ENCODE peak calls at places on chromosome 7, in nine cellular contexts. D is stomach; Z is fibroblast of the aortic adventitia; S is mucosa of descending colon; O is GM18507; G is effector memory CD8-positive, alpha-beta T cell; Q is adrenal gland; Y is foreskin fibroblast; W is A549. P is an unnamed sample.

GRCh38 chr7:35728412-35729060 is 33.6 kb upstream of the HERPUD2 start:
- DNase-seq in D (no peak), Z (peak), S (no peak), O (no peak), G (no peak), Q (no peak), Y (no peak), W (no peak), P (no peak)

GRCh38 chr7:128697301-128697905 is 25.3 kb downstream of the GARIN1A start:
- DNase-seq in D (peak), Z (peak), S (peak), O (peak), G (peak), Q (peak), Y (peak), W (peak), P (peak)

GRCh38 chr7:38374507-38374906 is 101.1 kb upstream of the TARP start:
- DNase-seq in D (no peak), Z (peak), S (no peak), O (peak), G (peak), Q (peak), Y (peak), W (peak), P (no peak)

GRCh38 chr7:83476501-83476900 is 172.4 kb downstream of the SEMA3E start:
- DNase-seq in D (no peak), Z (no peak), S (no peak), O (no peak), G (no peak), Q (no peak), Y (no peak), W (no peak), P (no peak)

GRCh38 chr7:140526214-140526613 is 46.9 kb upstream of the MKRN1 start:
- DNase-seq in D (no peak), Z (no peak), S (peak), O (no peak), G (no peak), Q (no peak), Y (no peak), W (no peak), P (no peak)

GRCh38 chr7:156816943-156817572 is 75.9 kb downstream of the LMBR1 start:
- DNase-seq in D (no peak), Z (peak), S (no peak), O (no peak), G (no peak), Q (no peak), Y (peak), W (peak), P (no peak)

GRCh38 chr7:39554583-39555140 is 11.5 kb upstream of the YAE1 start:
- DNase-seq in D (no peak), Z (peak), S (no peak), O (no peak), G (no peak), Q (no peak), Y (peak), W (no peak), P (no peak)

GRCh38 chr7:150955519-150956394 is 22.4 kb downstream of the KCNH2 start:
- DNase-seq in D (no peak), Z (no peak), S (peak), O (no peak), G (no peak), Q (peak), Y (peak), W (no peak), P (no peak)

P was measured in upper lobe of left lung.